ENCODE peak calls at places on chromosomes 1 and 21, in five cellular contexts. M, J, A, S and Y are unnamed samples.
A peak's percentile ranks its signal among the peaks of the same experiment; 100 is the strongest.

GRCh38 chr1:20110679-20111078 is 8.7 kb downstream of the PLA2G2D start:
- DNase-seq in A (no peak), S (no peak), M (no peak), J (peak; percentile 78), Y (no peak)

GRCh38 chr1:40796939-40797667 is 13.5 kb downstream of the KCNQ4 start:
- DNase-seq in M (peak; percentile 21), S (no peak), J (no peak), A (no peak), Y (no peak)

GRCh38 chr1:29271724-29272123 is 35.4 kb downstream of the PTPRU start:
- DNase-seq in A (no peak), J (peak; percentile 76), M (no peak), S (no peak), Y (peak; percentile 90)

GRCh38 chr1:909861-910310 is 13.8 kb upstream of the SAMD11 start:
- DNase-seq in A (no peak), S (no peak), J (no peak), M (no peak), Y (peak; percentile 83)

GRCh38 chr1:32240140-32240951 is 6.7 kb upstream of the FAM167B start:
- DNase-seq in S (peak; percentile 34), J (peak; percentile 40), A (no peak), M (peak; percentile 74), Y (peak; percentile 80)

GRCh38 chr21:38467369-38467768 is 30.9 kb downstream of the ERG start:
- DNase-seq in J (no peak), S (no peak), M (no peak), A (no peak), Y (no peak)

GRCh38 chr1:7655354-7655753 is 115.7 kb upstream of the VAMP3 start:
- DNase-seq in S (no peak), A (no peak), J (no peak), M (no peak), Y (no peak)

GRCh38 chr21:42435833-42436232 is 32.1 kb downstream of the UBASH3A start:
- DNase-seq in S (no peak), A (no peak), J (no peak), M (no peak), Y (no peak)

GRCh38 chr1:240965581-240966091 is 353.7 kb upstream of the GREM2 start:
- DNase-seq in S (no peak), A (no peak), J (no peak), M (no peak), Y (no peak)

GRCh38 chr1:10888791-10889627 is 92.6 kb upstream of the CASZ1 start:
- DNase-seq in S (no peak), A (no peak), M (no peak), J (no peak), Y (no peak)

GRCh38 chr1:228001738-228002535 is 4.9 kb upstream of the WNT3A start:
- DNase-seq in J (no peak), S (no peak), M (no peak), A (no peak), Y (peak; percentile 19)

GRCh38 chr1:93775224-93775623 is 93.6 kb upstream of the BCAR3 start:
- DNase-seq in S (no peak), A (no peak), J (peak; percentile 90), M (no peak), Y (peak; percentile 55)